ENCODE peak calls at places on chromosomes 6 and 20, in five cellular contexts. D, P, Y, K and Q are unnamed samples.

GRCh38 chr20:51092238-51092822 is 69.4 kb upstream of the KCNG1 start:
- DNase-seq in D (no peak), P (no peak), Y (no peak), K (no peak), Q (no peak)

GRCh38 chr6:98747960-98748359 is 86.4 kb upstream of the POU3F2 start:
- DNase-seq in D (no peak), P (no peak), Y (no peak), K (no peak), Q (no peak)

GRCh38 chr6:169190144-169190584 is 63.5 kb downstream of the THBS2 start:
- DNase-seq in D (no peak), P (no peak), Y (no peak), K (peak; percentile 61), Q (no peak)

GRCh38 chr6:41022294-41022693 is 16.7 kb downstream of the UNC5CL start:
- DNase-seq in D (no peak), P (no peak), Y (no peak), K (no peak), Q (no peak)

GRCh38 chr20:35663813-35664543 is 722 bp downstream of the CPNE1 start:
- DNase-seq in D (peak; percentile 61), P (peak; percentile 53), Y (peak; percentile 6), K (no peak), Q (peak; percentile 52)

GRCh38 chr20:1335961-1336698 is 7.2 kb upstream of the SDCBP2 start:
- DNase-seq in D (no peak), P (no peak), Y (no peak), K (no peak), Q (no peak)

GRCh38 chr20:51259455-51259854 is 236.5 kb upstream of the KCNG1 start:
- DNase-seq in D (no peak), P (no peak), Y (no peak), K (no peak), Q (no peak)

GRCh38 chr6:151962246-151962846 is 154.9 kb downstream of the ESR1 start:
- DNase-seq in D (peak; percentile 84), P (no peak), Y (no peak), K (no peak), Q (no peak)

GRCh38 chr20:58153121-58153520 is 75.3 kb downstream of the ANKRD60 start:
- DNase-seq in D (no peak), P (no peak), Y (no peak), K (no peak), Q (no peak)

GRCh38 chr20:59040682-59041081 is 1.9 kb downstream of the PRELID3B start:
- DNase-seq in D (no peak), P (no peak), Y (no peak), K (no peak), Q (no peak)

GRCh38 chr20:37282558-37282957 is 6.9 kb upstream of the MANBAL start:
- DNase-seq in D (no peak), P (no peak), Y (no peak), K (no peak), Q (no peak)

GRCh38 chr6:160934157-160934556 is 57.4 kb upstream of the MAP3K4 start:
- DNase-seq in D (no peak), P (no peak), Y (no peak), K (no peak), Q (no peak)

GRCh38 chr6:158853072-158853871 is 34.1 kb upstream of the EZR start:
- DNase-seq in D (peak; percentile 89), P (peak; percentile 86), Y (peak; percentile 97), K (no peak), Q (peak; percentile 93)

GRCh38 chr6:128638817-128639216 is 118.4 kb upstream of the PTPRK start:
- DNase-seq in D (no peak), P (no peak), Y (no peak), K (no peak), Q (no peak)

GRCh38 chr6:169237496-169238134 is 16.0 kb downstream of the THBS2 start:
- DNase-seq in D (no peak), P (no peak), Y (no peak), K (no peak), Q (no peak)

GRCh38 chr6:48835421-48835958 is 627.6 kb downstream of the MMUT start:
- DNase-seq in D (no peak), P (no peak), Y (no peak), K (no peak), Q (no peak)

GRCh38 chr6:37602801-37603200 is 94.9 kb downstream of the MDGA1 start:
- DNase-seq in D (no peak), P (no peak), Y (no peak), K (no peak), Q (no peak)

GRCh38 chr6:37882724-37883413 is 63.3 kb downstream of the ZFAND3 start:
- DNase-seq in D (peak; percentile 84), P (no peak), Y (no peak), K (no peak), Q (no peak)

GRCh38 chr6:40661726-40662125 is 74.6 kb upstream of the LRFN2 start:
- DNase-seq in D (no peak), P (no peak), Y (no peak), K (no peak), Q (no peak)

GRCh38 chr20:17725094-17725835 is 25.5 kb downstream of the BANF2 start:
- DNase-seq in D (peak; percentile 60), P (no peak), Y (no peak), K (peak; percentile 77), Q (no peak)

GRCh38 chr20:32820000-32820697 is 395 bp downstream of the MAPRE1 start:
- DNase-seq in D (peak; percentile 72), P (peak; percentile 61), Y (peak; percentile 15), K (peak; percentile 95), Q (no peak)

GRCh38 chr6:88587158-88587537 is 376.3 kb downstream of the RNGTT start:
- DNase-seq in D (no peak), P (no peak), Y (no peak), K (no peak), Q (no peak)

GRCh38 chr6:47275640-47276039 is 34.1 kb downstream of the TNFRSF21 start:
- DNase-seq in D (no peak), P (no peak), Y (no peak), K (no peak), Q (no peak)

GRCh38 chr6:47277702-47278101 is 32.0 kb downstream of the TNFRSF21 start:
- DNase-seq in D (no peak), P (no peak), Y (no peak), K (no peak), Q (no peak)

GRCh38 chr6:47283993-47284392 is 25.7 kb downstream of the TNFRSF21 start:
- DNase-seq in D (no peak), P (no peak), Y (no peak), K (no peak), Q (no peak)

GRCh38 chr6:47276377-47276776 is 33.3 kb downstream of the TNFRSF21 start:
- DNase-seq in D (no peak), P (no peak), Y (no peak), K (no peak), Q (no peak)

DNA sequence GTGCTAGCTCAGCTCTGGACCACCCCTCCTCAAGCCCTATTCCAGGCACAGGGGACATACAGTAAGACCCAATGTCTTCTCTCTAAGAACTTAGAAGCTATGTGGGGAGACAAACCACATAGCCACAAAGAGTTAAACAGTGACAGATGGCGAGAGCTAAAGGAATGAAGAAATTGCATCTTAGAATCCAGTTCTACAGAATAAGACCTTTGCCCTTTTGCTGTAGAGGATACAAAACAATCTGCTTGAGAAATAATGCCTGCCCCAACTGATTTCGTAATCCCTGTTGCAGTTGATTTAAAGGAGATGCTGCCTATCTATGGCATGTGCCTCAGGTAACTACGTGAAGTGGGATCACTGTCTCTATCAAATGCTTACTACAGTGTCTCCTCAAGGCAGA is 31.2 kb downstream of the TNFRSF21 start:
- DNase-seq in D (peak; percentile 40), P (no peak), Y (no peak), K (no peak), Q (no peak)
- H3K27ac ChIP-seq in D (no peak overlapping the region), P (no peak overlapping the region), Y (no peak overlapping the region), K (no peak overlapping the region), Q (no peak overlapping the region)

DNA sequence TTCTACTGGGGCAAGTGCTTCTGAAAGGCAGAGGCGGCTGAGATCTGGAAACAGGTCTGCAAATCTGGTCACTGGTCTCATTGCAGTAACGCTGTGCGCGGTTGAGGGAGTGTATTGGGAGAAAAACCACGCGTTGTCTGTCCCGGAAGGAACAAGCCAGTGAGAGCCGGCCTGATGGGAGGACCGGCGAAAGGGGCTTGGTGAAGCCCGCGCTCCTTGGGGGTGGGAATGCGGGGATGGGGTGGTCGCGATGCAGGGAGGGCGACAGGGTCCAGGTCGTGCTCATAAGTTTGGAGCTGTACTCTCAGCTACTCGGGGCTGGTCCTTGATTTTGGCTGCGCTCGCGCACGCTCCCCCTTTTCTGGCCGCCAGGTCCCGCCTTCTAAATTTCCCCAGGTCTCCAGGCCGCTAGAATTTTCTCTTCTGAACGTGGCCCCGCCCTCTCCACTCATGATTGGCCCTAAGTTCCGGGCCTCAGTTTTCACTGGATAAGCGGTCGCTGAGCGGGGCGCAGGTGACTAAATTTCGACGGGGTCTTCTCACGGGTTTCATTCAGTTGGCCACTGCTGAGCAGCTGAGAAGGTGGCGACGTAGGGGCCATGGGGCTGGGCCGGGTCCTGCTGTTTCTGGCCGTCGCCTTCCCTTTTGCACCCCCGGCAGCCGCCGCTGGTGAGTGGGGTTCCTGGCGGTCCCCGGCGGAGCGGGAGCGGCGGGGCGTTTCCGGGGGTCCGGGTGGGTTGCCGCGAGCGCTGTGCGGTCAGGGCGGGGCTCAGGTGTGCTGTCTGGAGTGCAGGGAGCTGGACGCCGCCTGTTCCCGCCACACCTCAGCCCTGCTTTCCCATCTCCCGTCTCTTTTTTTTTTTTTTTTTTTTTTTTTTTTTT is at the start of gene MICB:
- DNase-seq in D (peak; percentile 82), P (peak; percentile 78), Y (peak; percentile 85), K (peak; percentile 89), Q (peak; percentile 83)
- TF ChIP-seq POLR2AphosphoS5 in D (peak; percentile 55), P (peak; percentile 79), Y (peak; percentile 81), K (peak; percentile 12), Q (no peak)

GRCh38 chr6:14320342-14320741 is 202.8 kb downstream of the CD83 start:
- DNase-seq in D (no peak), P (no peak), Y (no peak), K (no peak), Q (no peak)

GRCh38 chr6:14317616-14318015 is 200.0 kb downstream of the CD83 start:
- DNase-seq in D (no peak), P (no peak), Y (no peak), K (no peak), Q (no peak)

GRCh38 chr6:14315353-14315752 is 197.8 kb downstream of the CD83 start:
- DNase-seq in D (no peak), P (no peak), Y (no peak), K (no peak), Q (no peak)

GRCh38 chr6:14313220-14313619 is 195.6 kb downstream of the CD83 start:
- DNase-seq in D (no peak), P (no peak), Y (no peak), K (no peak), Q (no peak)

GRCh38 chr6:14316911-14317535 is 199.5 kb downstream of the CD83 start:
- DNase-seq in D (no peak), P (peak; percentile 37), Y (no peak), K (no peak), Q (peak; percentile 61)
- TF ChIP-seq CTCF in D (peak; percentile 39), P (no peak), Y (peak; percentile 24), K (no peak), Q (no peak)

GRCh38 chr20:40807771-40808170 is 118.7 kb upstream of the MAFB start:
- DNase-seq in D (no peak), P (no peak), Y (no peak), K (no peak), Q (peak; percentile 10)

GRCh38 chr20:40807094-40807623 is 118.1 kb upstream of the MAFB start:
- DNase-seq in D (no peak), P (no peak), Y (no peak), K (no peak), Q (no peak)

GRCh38 chr20:40810336-40810735 is 121.3 kb upstream of the MAFB start:
- DNase-seq in D (no peak), P (no peak), Y (no peak), K (no peak), Q (no peak)

GRCh38 chr20:40811004-40811403 is 122.0 kb upstream of the MAFB start:
- DNase-seq in D (no peak), P (no peak), Y (no peak), K (no peak), Q (no peak)

GRCh38 chr20:40809361-40809760 is 120.3 kb upstream of the MAFB start:
- DNase-seq in D (no peak), P (no peak), Y (no peak), K (no peak), Q (no peak)
- H3K27ac ChIP-seq in D (no peak overlapping the region), P (no peak overlapping the region), Y (no peak overlapping the region), K (no peak overlapping the region), Q (no peak overlapping the region)